ENCODE peak calls at places on chromosomes 2 and 18, in eight cellular contexts. C is PC-3, H is left ventricle myocardium inferior, N is AG04450, L is choroid plexus epithelial cell, X is OCI-LY7, J is HCT116, M is Peyer's patch. D is an unnamed sample.

GRCh38 chr2:226524381-226524843 is 275.2 kb downstream of the IRS1 start:
- DNase-seq in C (no peak), N (peak; percentile 76), M (no peak), L (peak; percentile 97), X (no peak), J (no peak), H (no peak), D (no peak)

GRCh38 chr18:3931013-3931315 is 481.0 kb downstream of the TGIF1 start:
- DNase-seq in H (no peak), X (no peak), N (no peak), L (no peak), J (no peak), C (no peak), M (no peak), D (no peak)

GRCh38 chr18:26656401-26656943 is 108.1 kb upstream of the KCTD1 start:
- DNase-seq in L (no peak), M (no peak), J (no peak), C (no peak), N (no peak), H (peak; percentile 16), X (no peak), D (no peak)

GRCh38 chr2:191030521-191031154 is 16.7 kb upstream of the STAT1 start:
- DNase-seq in X (peak; percentile 63), H (no peak), J (no peak), M (no peak), C (peak; percentile 64), N (no peak), L (peak; percentile 75), D (peak; percentile 67)

GRCh38 chr2:24438106-24438505 is 52.9 kb upstream of the NCOA1 start:
- DNase-seq in H (no peak), N (no peak), J (no peak), X (no peak), L (peak; percentile 61), M (no peak), C (no peak), D (no peak)

GRCh38 chr18:46411862-46412690 is 244.9 kb downstream of the LOXHD1 start:
- DNase-seq in C (no peak), H (peak; percentile 39), X (no peak), N (no peak), L (peak; percentile 85), M (no peak), J (no peak), D (no peak)

GRCh38 chr18:31189757-31190156 is 27.1 kb upstream of the DSC1 start:
- DNase-seq in X (no peak), C (no peak), H (no peak), M (no peak), N (no peak), J (no peak), L (no peak), D (peak; percentile 14)

GRCh38 chr2:101337877-101338276 is 29.4 kb upstream of the RNF149 start:
- DNase-seq in N (no peak), J (no peak), H (no peak), X (no peak), L (peak; percentile 51), C (peak; percentile 62), M (no peak), D (no peak)

GRCh38 chr18:28786941-28787340 is 610.0 kb upstream of the CDH2 start:
- DNase-seq in J (no peak), N (no peak), C (no peak), L (no peak), H (no peak), M (no peak), X (no peak), D (no peak)

GRCh38 chr18:50844554-50844953 is 24.7 kb upstream of the MRO start:
- DNase-seq in J (no peak), C (no peak), N (no peak), X (no peak), L (no peak), H (no peak), M (no peak), D (no peak)

GRCh38 chr18:54147439-54147838 is 77.0 kb downstream of the MBD2 start:
- DNase-seq in C (no peak), L (no peak), M (no peak), X (no peak), H (no peak), J (no peak), N (no peak), D (peak; percentile 91)

GRCh38 chr2:126720647-126721046 is 64.7 kb downstream of the GYPC start:
- DNase-seq in C (no peak), J (no peak), M (no peak), H (no peak), X (no peak), N (no peak), L (peak; percentile 31), D (no peak)

GRCh38 chr2:212265777-212266176 is 272.8 kb downstream of the ERBB4 start:
- DNase-seq in C (no peak), L (no peak), X (no peak), H (no peak), N (no peak), M (no peak), J (no peak), D (no peak)

GRCh38 chr2:239465017-239466001 is 64.5 kb upstream of the HDAC4 start:
- DNase-seq in J (no peak), M (peak; percentile 59), H (peak; percentile 69), N (no peak), X (no peak), L (no peak), C (peak; percentile 82), D (no peak)

GRCh38 chr2:167388497-167388896 is 500.2 kb downstream of the XIRP2 start:
- DNase-seq in L (no peak), H (no peak), M (no peak), N (no peak), C (no peak), X (no peak), J (no peak), D (no peak)

GRCh38 chr2:54416166-54416798 is 39.8 kb upstream of the SPTBN1 start:
- DNase-seq in N (no peak), J (no peak), X (no peak), L (peak; percentile 82), C (no peak), H (peak; percentile 33), M (no peak), D (no peak)

GRCh38 chr18:25832008-25832604 is 258.3 kb downstream of the SS18 start:
- DNase-seq in X (peak; percentile 55), C (peak; percentile 56), N (peak; percentile 7), L (peak; percentile 77), M (peak; percentile 62), J (peak; percentile 6), H (peak; percentile 72), D (peak; percentile 47)

GRCh38 chr2:88067189-88067588 is 436 bp upstream of the SMYD1 start:
- DNase-seq in M (no peak), L (no peak), X (no peak), H (peak; percentile 35), N (no peak), J (no peak), C (no peak), D (no peak)

GRCh38 chr2:227447606-227448005 is 24.4 kb upstream of the AGFG1 start:
- DNase-seq in H (no peak), C (peak; percentile 10), N (peak; percentile 56), J (no peak), L (peak; percentile 69), M (no peak), X (no peak), D (no peak)

GRCh38 chr2:216645636-216645950 is 12.4 kb downstream of the IGFBP2 start:
- DNase-seq in N (no peak), J (no peak), L (no peak), M (no peak), H (no peak), X (no peak), C (no peak), D (no peak)

GRCh38 chr2:121999273-121999672 is 243.8 kb downstream of the TSN start:
- DNase-seq in C (peak; percentile 9), M (no peak), J (no peak), L (peak; percentile 73), N (no peak), H (no peak), X (no peak), D (no peak)

DNA sequence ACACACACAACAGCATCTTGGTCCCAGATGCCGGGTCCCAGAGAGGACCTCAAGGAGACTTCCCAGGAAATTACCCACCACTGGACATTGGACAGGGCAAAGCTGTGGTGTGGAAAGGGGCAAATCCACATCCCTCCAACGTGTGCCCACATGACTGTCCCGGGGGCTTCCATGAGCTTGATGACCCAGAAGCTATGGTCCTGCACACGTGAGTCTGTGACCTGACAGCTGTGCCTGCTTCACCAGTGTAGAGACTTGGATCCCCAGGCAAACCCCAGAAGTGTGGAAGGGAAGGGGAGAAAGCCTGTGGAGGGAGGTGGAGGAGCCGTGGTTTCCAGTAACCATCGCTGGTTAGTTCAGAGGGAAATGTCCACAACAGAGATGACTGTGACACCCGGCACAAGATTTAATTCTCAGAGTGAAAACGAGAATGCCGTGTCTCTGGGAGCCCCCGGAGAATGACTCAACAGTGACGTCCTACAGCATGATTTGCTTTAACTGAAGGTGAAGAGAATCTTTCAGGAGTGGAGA is 19.1 kb upstream of the GPR55 start:
- DNase-seq in N (no peak), C (no peak), X (no peak), H (no peak), J (no peak), L (no peak), M (no peak), D (peak; percentile 92)
- H3K4me3 ChIP-seq in N (no peak overlapping the region), C (no peak overlapping the region), X (no peak overlapping the region), H (no peak overlapping the region), J (no peak overlapping the region), L (no peak overlapping the region), M (no peak overlapping the region), D (peak overlapping the region; percentile 66)

GRCh38 chr2:152047826-152048476 is 50.9 kb downstream of the CACNB4 start:
- DNase-seq in X (peak; percentile 34), M (no peak), H (no peak), C (peak; percentile 21), N (no peak), L (no peak), J (no peak), D (peak; percentile 58)
- TF ChIP-seq CTCF in X (peak; percentile 73), M (no peak), H (peak; percentile 37), C (peak; percentile 61), N (peak; percentile 35), L (peak; percentile 39), J (peak; percentile 63), D (peak; percentile 55)

GRCh38 chr2:196148736-196149135 is 22.6 kb downstream of the STK17B start:
- DNase-seq in H (no peak), L (no peak), M (no peak), J (no peak), N (no peak), C (no peak), X (no peak), D (no peak)
- H3K4me3 ChIP-seq in H (no peak overlapping the region), L (no peak overlapping the region), M (no peak overlapping the region), J (no peak overlapping the region), N (no peak overlapping the region), C (no peak overlapping the region), X (no peak overlapping the region), D (no peak overlapping the region)

DNA sequence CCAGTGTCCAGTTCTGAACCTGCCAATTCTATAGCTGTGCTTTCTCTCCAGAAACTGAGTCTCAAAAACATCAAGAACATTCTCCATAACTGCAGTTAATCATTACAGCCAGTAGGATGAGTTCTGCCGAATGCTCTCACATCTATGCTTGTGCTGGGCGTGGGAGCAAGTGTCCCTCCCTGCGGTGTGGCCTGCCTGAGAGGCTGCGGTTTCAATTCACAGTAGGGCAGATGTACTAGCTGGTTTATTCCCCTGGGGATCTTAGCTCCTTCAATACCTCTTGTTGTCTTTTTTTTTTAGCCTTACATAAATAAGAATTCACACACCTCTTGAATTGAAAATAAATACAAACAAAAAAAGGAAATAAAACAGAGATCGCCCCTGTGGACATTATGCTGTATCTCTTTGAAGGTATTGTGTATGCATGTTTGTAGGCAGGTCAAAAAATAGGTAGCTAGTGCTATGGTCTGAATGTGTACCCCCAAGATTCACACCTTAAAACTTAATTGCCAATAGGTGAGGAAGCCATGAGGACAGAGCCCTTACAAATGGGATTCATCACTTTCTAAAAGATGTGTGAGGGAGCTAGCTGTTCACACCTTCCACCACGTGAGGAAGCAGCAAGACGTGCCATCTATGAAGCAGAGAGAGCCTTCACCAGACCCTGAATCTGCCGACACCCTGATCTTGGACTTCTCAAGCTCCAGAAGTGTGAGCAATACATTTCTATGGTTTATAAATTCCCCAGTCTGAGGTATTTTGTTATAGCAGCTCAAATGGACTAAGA is 74.3 kb downstream of the BCL2L11 start:
- DNase-seq in N (no peak), X (no peak), M (no peak), H (no peak), C (no peak), L (peak; percentile 73), J (no peak), D (peak; percentile 96)
- TF ChIP-seq CTCF in N (no peak), X (no peak), M (peak; percentile 33), H (no peak), C (peak; percentile 21), L (peak; percentile 46), J (no peak), D (peak; percentile 39)

D was measured in GM12865.